ENCODE peak calls at places on chromosomes 13 and 19, in seven cellular contexts. One of them, this sample, is unnamed.

GRCh38 chr19:6312018-6312417 is 21.4 kb downstream of the ACER1 start:
- DNase-seq in H1: no peak
- DNase-seq in trophoblast cell: no peak
- DNase-seq in neuronal stem cell: no peak
- DNase-seq in H9: peak
- DNase-seq in mesenchymal stem cell: no peak
- DNase-seq in mesendoderm: no peak
- DNase-seq in this sample: no peak

GRCh38 chr13:100694722-100695644 is 20.4 kb upstream of the TMTC4 start:
- DNase-seq in H1: peak
- DNase-seq in neuronal stem cell: peak
- DNase-seq in H9: peak
- DNase-seq in mesenchymal stem cell: peak
- DNase-seq in trophoblast cell: peak
- DNase-seq in mesendoderm: peak
- DNase-seq in this sample: peak

GRCh38 chr19:44346556-44346955 is 9.9 kb downstream of the ZNF112 start:
- DNase-seq in H9: no peak
- DNase-seq in trophoblast cell: no peak
- DNase-seq in mesenchymal stem cell: no peak
- DNase-seq in neuronal stem cell: no peak
- DNase-seq in H1: no peak
- DNase-seq in mesendoderm: no peak
- DNase-seq in this sample: no peak

GRCh38 chr19:18700501-18701249 is 17.2 kb downstream of the CRTC1 start:
- DNase-seq in mesenchymal stem cell: peak
- DNase-seq in mesendoderm: peak
- DNase-seq in H9: peak
- DNase-seq in neuronal stem cell: peak
- DNase-seq in trophoblast cell: no peak
- DNase-seq in H1: no peak
- DNase-seq in this sample: peak

GRCh38 chr13:74098077-74098476 is 36.1 kb downstream of the KLF12 start:
- DNase-seq in trophoblast cell: no peak
- DNase-seq in neuronal stem cell: no peak
- DNase-seq in H9: no peak
- DNase-seq in mesenchymal stem cell: no peak
- DNase-seq in H1: no peak
- DNase-seq in mesendoderm: no peak
- DNase-seq in this sample: no peak

GRCh38 chr19:30326076-30326710 is 46.0 kb upstream of the ZNF536 start:
- DNase-seq in H1: no peak
- DNase-seq in mesenchymal stem cell: no peak
- DNase-seq in trophoblast cell: no peak
- DNase-seq in H9: peak
- DNase-seq in mesendoderm: no peak
- DNase-seq in neuronal stem cell: no peak
- DNase-seq in this sample: no peak

GRCh38 chr19:13234518-13234917 is 84.3 kb downstream of the IER2 start:
- DNase-seq in mesendoderm: peak
- DNase-seq in trophoblast cell: no peak
- DNase-seq in mesenchymal stem cell: peak
- DNase-seq in H9: peak
- DNase-seq in H1: peak
- DNase-seq in neuronal stem cell: no peak
- DNase-seq in this sample: no peak

GRCh38 chr13:41352935-41353801 is 42.1 kb downstream of the NAA16 start:
- DNase-seq in H1: no peak
- DNase-seq in neuronal stem cell: peak
- DNase-seq in H9: peak
- DNase-seq in trophoblast cell: peak
- DNase-seq in mesenchymal stem cell: peak
- DNase-seq in mesendoderm: peak
- DNase-seq in this sample: peak

GRCh38 chr13:73061478-73062275 is 2.9 kb downstream of the KLF5 start:
- DNase-seq in H1: no peak
- DNase-seq in mesenchymal stem cell: no peak
- DNase-seq in trophoblast cell: no peak
- DNase-seq in mesendoderm: peak
- DNase-seq in H9: no peak
- DNase-seq in neuronal stem cell: no peak
- DNase-seq in this sample: no peak

GRCh38 chr13:84654654-84655244 is 772.5 kb upstream of the SLITRK1 start:
- DNase-seq in mesendoderm: peak
- DNase-seq in mesenchymal stem cell: no peak
- DNase-seq in neuronal stem cell: peak
- DNase-seq in trophoblast cell: no peak
- DNase-seq in H1: peak
- DNase-seq in H9: peak
- DNase-seq in this sample: no peak

GRCh38 chr13:93151277-93151676 is 75.3 kb upstream of the GPC6 start:
- DNase-seq in H1: no peak
- DNase-seq in mesenchymal stem cell: peak
- DNase-seq in trophoblast cell: no peak
- DNase-seq in mesendoderm: no peak
- DNase-seq in neuronal stem cell: no peak
- DNase-seq in H9: no peak
- DNase-seq in this sample: peak

GRCh38 chr19:30719189-30719990 is 347.2 kb downstream of the ZNF536 start:
- DNase-seq in neuronal stem cell: no peak
- DNase-seq in trophoblast cell: no peak
- DNase-seq in mesenchymal stem cell: peak
- DNase-seq in mesendoderm: peak
- DNase-seq in H1: no peak
- DNase-seq in H9: peak
- DNase-seq in this sample: no peak

GRCh38 chr13:44311011-44311481 is 62.6 kb upstream of the SERP2 start:
- DNase-seq in H1: no peak
- DNase-seq in mesendoderm: no peak
- DNase-seq in trophoblast cell: no peak
- DNase-seq in H9: no peak
- DNase-seq in neuronal stem cell: no peak
- DNase-seq in mesenchymal stem cell: no peak
- DNase-seq in this sample: peak

GRCh38 chr19:50518091-50519005 is 4.6 kb upstream of the ASPDH start:
- DNase-seq in H1: no peak
- DNase-seq in trophoblast cell: no peak
- DNase-seq in mesenchymal stem cell: no peak
- DNase-seq in mesendoderm: no peak
- DNase-seq in H9: peak
- DNase-seq in neuronal stem cell: no peak
- DNase-seq in this sample: no peak

DNA sequence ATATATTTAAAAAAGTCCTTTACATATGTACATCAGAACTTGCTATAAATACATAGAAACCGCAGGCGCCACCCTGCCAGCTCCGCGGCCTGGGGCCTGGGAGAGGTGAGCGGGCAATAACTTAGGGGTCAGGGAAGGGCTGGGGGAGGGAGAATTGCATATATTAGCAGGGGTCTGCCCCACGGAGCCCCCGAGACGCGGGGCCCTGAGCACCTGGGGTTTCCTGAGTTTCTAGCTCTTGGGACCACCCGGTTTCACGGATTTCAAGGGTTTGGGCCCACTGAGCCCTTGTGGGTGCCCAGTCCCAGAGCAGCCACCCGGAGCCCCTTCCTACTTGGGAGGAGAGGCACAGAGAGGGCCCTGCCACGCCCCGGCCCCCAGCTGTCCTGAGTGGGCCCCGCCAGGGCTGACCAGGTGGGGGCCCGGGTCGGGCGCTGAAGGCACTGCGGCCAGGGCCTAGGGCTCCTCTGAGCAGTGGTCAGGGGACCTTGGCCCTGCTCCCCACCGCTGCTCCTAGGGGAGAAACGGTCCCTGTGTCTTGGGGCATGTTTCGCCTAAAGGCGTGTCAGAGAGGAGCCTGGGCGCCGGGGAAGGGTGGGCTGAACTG is 4.0 kb downstream of the GPX4 start:
- DNase-seq in mesenchymal stem cell: peak
- DNase-seq in H1: no peak
- DNase-seq in mesendoderm: no peak
- DNase-seq in neuronal stem cell: no peak
- DNase-seq in trophoblast cell: no peak
- DNase-seq in H9: no peak
- DNase-seq in this sample: no peak
- H3K4me2 ChIP-seq in mesenchymal stem cell: no peak
- H3K4me2 ChIP-seq in H1: no peak
- H3K4me2 ChIP-seq in mesendoderm: no peak
- H3K4me2 ChIP-seq in neuronal stem cell: no peak
- H3K4me2 ChIP-seq in trophoblast cell: no peak
- H3K4me2 ChIP-seq in H9: no peak
- H3K4me2 ChIP-seq in this sample: no peak

DNA sequence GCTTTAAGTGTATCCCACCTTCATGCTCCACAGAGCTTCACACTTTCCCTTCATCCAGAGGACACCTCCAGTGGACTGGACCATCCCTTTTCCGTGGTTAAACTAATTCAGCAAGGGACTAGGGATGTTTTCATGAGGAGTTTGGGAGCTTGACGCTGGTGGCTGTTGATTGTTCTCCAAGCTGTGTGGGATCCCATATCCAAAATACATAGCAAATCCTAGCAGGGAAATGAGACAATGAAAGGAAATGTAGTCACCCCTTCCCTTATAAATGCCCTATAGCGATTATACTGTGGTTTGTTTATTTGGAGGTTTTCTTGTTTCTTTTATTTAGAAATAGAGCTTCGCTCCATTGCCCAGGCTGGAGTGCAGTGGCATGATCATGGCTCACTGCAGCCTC is 31.6 kb upstream of the DPRX start:
- DNase-seq in H9: no peak
- DNase-seq in mesendoderm: no peak
- DNase-seq in neuronal stem cell: no peak
- DNase-seq in mesenchymal stem cell: no peak
- DNase-seq in trophoblast cell: no peak
- DNase-seq in H1: no peak
- DNase-seq in this sample: no peak
- H3K18ac ChIP-seq in H9: no peak
- H3K18ac ChIP-seq in mesendoderm: no peak
- H3K18ac ChIP-seq in neuronal stem cell: no peak
- H3K18ac ChIP-seq in mesenchymal stem cell: no peak
- H3K18ac ChIP-seq in trophoblast cell: no peak
- H3K18ac ChIP-seq in H1: no peak
- H3K18ac ChIP-seq in this sample: no peak

DNA sequence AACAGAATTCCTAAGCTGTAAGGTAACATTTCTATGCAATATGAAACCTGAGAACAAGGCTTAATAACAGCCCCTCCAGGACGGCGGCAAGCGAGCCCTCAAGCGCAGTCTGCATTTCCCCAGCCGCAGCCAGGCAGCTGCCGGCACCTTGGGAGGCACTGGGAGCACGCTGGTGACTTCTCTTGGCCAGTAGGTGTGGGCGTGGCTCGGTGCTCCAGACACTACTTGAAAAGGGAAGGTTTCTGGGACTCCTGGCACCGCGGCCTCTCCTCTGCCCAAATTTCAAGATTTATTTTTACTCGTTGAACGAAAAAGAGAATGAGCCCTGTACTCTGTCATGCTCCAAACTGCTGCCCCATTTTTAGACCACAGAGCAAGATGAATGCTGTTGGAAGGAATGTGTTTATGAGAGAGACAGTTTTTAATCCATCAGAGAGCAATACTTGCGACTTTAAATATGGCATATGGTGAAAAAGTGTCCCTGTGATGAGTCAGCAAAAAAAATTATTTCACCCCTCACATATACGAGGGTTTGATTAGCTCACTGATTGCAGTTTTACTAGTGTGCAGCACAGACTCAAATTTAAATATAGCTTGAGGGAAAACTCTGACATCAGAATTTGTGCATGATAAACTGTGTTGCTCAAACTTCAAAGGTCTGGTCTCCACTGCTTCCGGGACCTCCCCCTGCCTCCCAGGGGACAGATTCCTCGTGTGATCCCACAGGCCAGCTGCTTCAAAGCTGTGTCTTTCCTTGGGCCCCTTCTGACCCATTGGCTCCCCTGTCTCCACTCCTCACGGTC is 81.3 kb downstream of the COL4A2 start:
- DNase-seq in H9: peak
- DNase-seq in H1: no peak
- DNase-seq in trophoblast cell: peak
- DNase-seq in neuronal stem cell: no peak
- DNase-seq in mesenchymal stem cell: peak
- DNase-seq in mesendoderm: peak
- DNase-seq in this sample: peak
- H3K4me2 ChIP-seq in H9: no peak
- H3K4me2 ChIP-seq in H1: no peak
- H3K4me2 ChIP-seq in trophoblast cell: no peak
- H3K4me2 ChIP-seq in neuronal stem cell: no peak
- H3K4me2 ChIP-seq in mesenchymal stem cell: peak
- H3K4me2 ChIP-seq in mesendoderm: no peak
- H3K4me2 ChIP-seq in this sample: peak

GRCh38 chr13:112899618-112900600 is 69.1 kb upstream of the MCF2L start:
- DNase-seq in mesenchymal stem cell: no peak
- DNase-seq in trophoblast cell: no peak
- DNase-seq in H9: peak
- DNase-seq in neuronal stem cell: no peak
- DNase-seq in H1: no peak
- DNase-seq in mesendoderm: no peak
- DNase-seq in this sample: no peak
- H3K18ac ChIP-seq in mesenchymal stem cell: no peak
- H3K18ac ChIP-seq in trophoblast cell: no peak
- H3K18ac ChIP-seq in H9: no peak
- H3K18ac ChIP-seq in neuronal stem cell: peak
- H3K18ac ChIP-seq in H1: peak
- H3K18ac ChIP-seq in mesendoderm: no peak
- H3K18ac ChIP-seq in this sample: no peak

GRCh38 chr19:48735031-48735615 is 5.3 kb downstream of the RASIP1 start:
- DNase-seq in neuronal stem cell: no peak
- DNase-seq in H1: no peak
- DNase-seq in trophoblast cell: peak
- DNase-seq in mesendoderm: peak
- DNase-seq in H9: peak
- DNase-seq in mesenchymal stem cell: peak
- DNase-seq in this sample: no peak
- H3K4me2 ChIP-seq in neuronal stem cell: peak
- H3K4me2 ChIP-seq in H1: peak
- H3K4me2 ChIP-seq in trophoblast cell: peak
- H3K4me2 ChIP-seq in mesendoderm: peak
- H3K4me2 ChIP-seq in H9: peak
- H3K4me2 ChIP-seq in mesenchymal stem cell: peak
- H3K4me2 ChIP-seq in this sample: no peak

DNA sequence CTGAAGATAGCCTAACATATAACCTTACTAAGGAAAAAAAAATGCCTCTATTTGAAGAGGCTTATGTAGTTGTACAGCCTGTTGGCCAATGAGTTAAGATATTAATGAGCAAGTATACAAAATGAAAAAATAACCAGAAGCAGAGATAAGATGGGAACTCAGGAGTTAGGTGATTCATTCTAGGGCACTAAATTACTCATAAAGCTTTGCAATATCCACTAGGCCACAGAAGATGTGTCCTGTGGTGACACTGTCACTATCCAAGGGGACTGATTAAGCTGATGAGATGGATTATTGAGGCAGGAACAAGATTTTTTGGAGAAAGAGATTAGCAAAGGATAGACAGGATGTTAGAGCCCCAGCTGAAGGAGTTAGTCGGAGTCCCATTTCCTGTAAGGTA is 99.6 kb downstream of the LIG4 start:
- DNase-seq in H1: no peak
- DNase-seq in trophoblast cell: no peak
- DNase-seq in H9: no peak
- DNase-seq in neuronal stem cell: no peak
- DNase-seq in mesendoderm: no peak
- DNase-seq in mesenchymal stem cell: no peak
- DNase-seq in this sample: no peak
- H3K18ac ChIP-seq in H1: no peak
- H3K18ac ChIP-seq in trophoblast cell: no peak
- H3K18ac ChIP-seq in H9: no peak
- H3K18ac ChIP-seq in neuronal stem cell: no peak
- H3K18ac ChIP-seq in mesendoderm: no peak
- H3K18ac ChIP-seq in mesenchymal stem cell: no peak
- H3K18ac ChIP-seq in this sample: no peak

This sample was measured in IMR-90.